ENCODE peak calls at places on chromosomes 12 and 14, in six cellular contexts. M is activated CD4-positive, alpha-beta T cell treated with anti-CD3 and anti-CD28 coated beads, Interleukin-2, amount 10 ng/mL, durations not matched to agents 24 days and 14 days; Z is WTC11; B is A172; U is CD8-positive, alpha-beta memory T cell; T is RPMI8226. E is an unnamed sample.

GRCh38 chr12:124715121-124715990 is 147.9 kb upstream of the NCOR2 start:
- DNase-seq in M (no peak), Z (no peak), B (no peak), U (no peak), T (no peak), E (no peak)

GRCh38 chr12:107767466-107767865 is 6.5 kb upstream of the PRDM4 start:
- DNase-seq in M (no peak), Z (no peak), B (no peak), U (no peak), T (no peak), E (no peak)

GRCh38 chr12:78192979-78193378 is 362.3 kb downstream of the NAV3 start:
- DNase-seq in M (no peak), Z (no peak), B (no peak), U (no peak), T (no peak), E (no peak)

GRCh38 chr12:108000111-108000510 is 129.0 kb upstream of the WSCD2 start:
- DNase-seq in M (no peak), Z (no peak), B (no peak), U (no peak), T (no peak), E (no peak)

GRCh38 chr12:18079541-18080230 is 10.3 kb downstream of the RERGL start:
- DNase-seq in M (no peak), Z (no peak), B (no peak), U (no peak), T (no peak), E (no peak)

GRCh38 chr12:40106202-40106533 is 287 bp upstream of the SLC2A13 start:
- DNase-seq in M (no peak), Z (no peak), B (no peak), U (no peak), T (no peak), E (no peak)

GRCh38 chr12:82958966-82959365 is 272.3 kb downstream of the TMTC2 start:
- DNase-seq in M (no peak), Z (no peak), B (no peak), U (no peak), T (no peak), E (no peak)

GRCh38 chr14:63404906-63405305 is 86.2 kb upstream of the GPHB5 start:
- DNase-seq in M (no peak), Z (no peak), B (no peak), U (no peak), T (no peak), E (no peak)

GRCh38 chr12:65280306-65280705 is 1.8 kb downstream of the MSRB3 start:
- DNase-seq in M (no peak), Z (no peak), B (no peak), U (no peak), T (no peak), E (no peak)

GRCh38 chr12:24045816-24046257 is 96.4 kb upstream of the SOX5 start:
- DNase-seq in M (no peak), Z (no peak), B (no peak), U (no peak), T (no peak), E (no peak)

GRCh38 chr12:92007787-92008186 is 137.9 kb downstream of the BTG1 start:
- DNase-seq in M (no peak), Z (peak), B (no peak), U (no peak), T (no peak), E (no peak)

GRCh38 chr12:92363295-92364146 is 217.9 kb upstream of the BTG1 start:
- DNase-seq in M (peak), Z (no peak), B (no peak), U (peak), T (peak), E (peak)

GRCh38 chr12:49189731-49190314 is 943 bp upstream of the TUBA1A start:
- DNase-seq in M (no peak), Z (no peak), B (peak), U (no peak), T (no peak), E (no peak)

GRCh38 chr14:100076133-100076532 is 10.9 kb downstream of the EVL start:
- DNase-seq in M (peak), Z (peak), B (peak), U (no peak), T (peak), E (no peak)

GRCh38 chr14:101705733-101706508 is 55.6 kb upstream of the PPP2R5C start:
- DNase-seq in M (peak), Z (peak), B (peak), U (peak), T (no peak), E (peak)

GRCh38 chr14:35689000-35689460 is 120.1 kb downstream of the RALGAPA1 start:
- DNase-seq in M (no peak), Z (no peak), B (no peak), U (no peak), T (no peak), E (no peak)

GRCh38 chr12:1651946-1652345 is 22.9 kb downstream of the WNT5B start:
- DNase-seq in M (no peak), Z (no peak), B (no peak), U (no peak), T (no peak), E (no peak)

GRCh38 chr12:2453807-2454177 is 341.0 kb upstream of the FKBP4 start:
- DNase-seq in M (no peak), Z (no peak), B (no peak), U (no peak), T (no peak), E (no peak)

GRCh38 chr14:101288436-101289229 is 272.7 kb upstream of the DIO3 start:
- DNase-seq in M (peak), Z (no peak), B (no peak), U (no peak), T (no peak), E (no peak)

GRCh38 chr14:74614508-74615495 is 2.8 kb upstream of the LTBP2 start:
- DNase-seq in M (peak), Z (no peak), B (peak), U (no peak), T (no peak), E (no peak)

E was measured in effector CD4-positive, alpha-beta T cell.